ENCODE peak calls at places on chromosomes 7 and 10, in nine cellular contexts. One of them, this sample, is unnamed.

GRCh38 chr10:125076891-125077643 is 83.3 kb downstream of the CTBP2 start:
- DNase-seq in NB4: no peak
- DNase-seq in right lobe of liver: no peak
- DNase-seq in Panc1: no peak
- DNase-seq in brain microvascular endothelial cell: peak
- DNase-seq in left ventricle myocardium inferior: no peak
- DNase-seq in skeletal muscle cell: no peak
- DNase-seq in ovary: no peak
- DNase-seq in astrocyte of the spinal cord: peak
- DNase-seq in this sample: no peak

GRCh38 chr7:99452541-99452940 is 13.4 kb downstream of the ATP5MF start:
- DNase-seq in NB4: no peak
- DNase-seq in right lobe of liver: no peak
- DNase-seq in Panc1: no peak
- DNase-seq in brain microvascular endothelial cell: no peak
- DNase-seq in left ventricle myocardium inferior: no peak
- DNase-seq in skeletal muscle cell: no peak
- DNase-seq in ovary: no peak
- DNase-seq in astrocyte of the spinal cord: no peak
- DNase-seq in this sample: no peak

GRCh38 chr7:79091661-79092060 is 361.8 kb downstream of the MAGI2 start:
- DNase-seq in NB4: no peak
- DNase-seq in right lobe of liver: no peak
- DNase-seq in Panc1: no peak
- DNase-seq in brain microvascular endothelial cell: no peak
- DNase-seq in left ventricle myocardium inferior: no peak
- DNase-seq in skeletal muscle cell: no peak
- DNase-seq in ovary: no peak
- DNase-seq in astrocyte of the spinal cord: peak
- DNase-seq in this sample: no peak

GRCh38 chr7:81484266-81484665 is 285.6 kb downstream of the HGF start:
- DNase-seq in NB4: peak
- DNase-seq in right lobe of liver: no peak
- DNase-seq in Panc1: no peak
- DNase-seq in brain microvascular endothelial cell: peak
- DNase-seq in left ventricle myocardium inferior: peak
- DNase-seq in skeletal muscle cell: peak
- DNase-seq in ovary: peak
- DNase-seq in astrocyte of the spinal cord: peak
- DNase-seq in this sample: peak

GRCh38 chr7:148698397-148699023 is at the start of gene CUL1:
- DNase-seq in NB4: peak
- DNase-seq in right lobe of liver: peak
- DNase-seq in Panc1: no peak
- DNase-seq in brain microvascular endothelial cell: no peak
- DNase-seq in left ventricle myocardium inferior: peak
- DNase-seq in skeletal muscle cell: no peak
- DNase-seq in ovary: peak
- DNase-seq in astrocyte of the spinal cord: peak
- DNase-seq in this sample: peak

GRCh38 chr7:26685636-26686035 is 178.8 kb downstream of the SKAP2 start:
- DNase-seq in NB4: no peak
- DNase-seq in right lobe of liver: no peak
- DNase-seq in Panc1: no peak
- DNase-seq in brain microvascular endothelial cell: no peak
- DNase-seq in left ventricle myocardium inferior: no peak
- DNase-seq in skeletal muscle cell: no peak
- DNase-seq in ovary: no peak
- DNase-seq in astrocyte of the spinal cord: no peak
- DNase-seq in this sample: no peak

GRCh38 chr10:23073527-23073926 is 21.9 kb upstream of the MSRB2 start:
- DNase-seq in NB4: no peak
- DNase-seq in right lobe of liver: no peak
- DNase-seq in Panc1: no peak
- DNase-seq in brain microvascular endothelial cell: no peak
- DNase-seq in left ventricle myocardium inferior: no peak
- DNase-seq in skeletal muscle cell: no peak
- DNase-seq in ovary: no peak
- DNase-seq in astrocyte of the spinal cord: no peak
- DNase-seq in this sample: no peak

GRCh38 chr7:28360739-28361138 is 51.6 kb upstream of the CREB5 start:
- DNase-seq in NB4: no peak
- DNase-seq in right lobe of liver: no peak
- DNase-seq in Panc1: no peak
- DNase-seq in brain microvascular endothelial cell: no peak
- DNase-seq in left ventricle myocardium inferior: no peak
- DNase-seq in skeletal muscle cell: no peak
- DNase-seq in ovary: no peak
- DNase-seq in astrocyte of the spinal cord: no peak
- DNase-seq in this sample: no peak

GRCh38 chr10:97525086-97525485 is 26.4 kb downstream of the UBTD1 start:
- DNase-seq in NB4: no peak
- DNase-seq in right lobe of liver: no peak
- DNase-seq in Panc1: no peak
- DNase-seq in brain microvascular endothelial cell: no peak
- DNase-seq in left ventricle myocardium inferior: no peak
- DNase-seq in skeletal muscle cell: no peak
- DNase-seq in ovary: no peak
- DNase-seq in astrocyte of the spinal cord: no peak
- DNase-seq in this sample: no peak

GRCh38 chr7:30469303-30469702 is 9.3 kb downstream of the NOD1 start:
- DNase-seq in NB4: no peak
- DNase-seq in right lobe of liver: peak
- DNase-seq in Panc1: no peak
- DNase-seq in brain microvascular endothelial cell: peak
- DNase-seq in left ventricle myocardium inferior: peak
- DNase-seq in skeletal muscle cell: peak
- DNase-seq in ovary: peak
- DNase-seq in astrocyte of the spinal cord: peak
- DNase-seq in this sample: peak

GRCh38 chr10:104582604-104582951 is 58.5 kb upstream of the SORCS3 start:
- DNase-seq in NB4: no peak
- DNase-seq in right lobe of liver: no peak
- DNase-seq in Panc1: no peak
- DNase-seq in brain microvascular endothelial cell: no peak
- DNase-seq in left ventricle myocardium inferior: no peak
- DNase-seq in skeletal muscle cell: no peak
- DNase-seq in ovary: no peak
- DNase-seq in astrocyte of the spinal cord: peak
- DNase-seq in this sample: no peak

GRCh38 chr7:27102578-27103442 is at the start of gene HOXA2:
- DNase-seq in NB4: no peak
- DNase-seq in right lobe of liver: no peak
- DNase-seq in Panc1: no peak
- DNase-seq in brain microvascular endothelial cell: no peak
- DNase-seq in left ventricle myocardium inferior: no peak
- DNase-seq in skeletal muscle cell: no peak
- DNase-seq in ovary: no peak
- DNase-seq in astrocyte of the spinal cord: peak
- DNase-seq in this sample: no peak

GRCh38 chr7:96088579-96088978 is 233.3 kb downstream of the SLC25A13 start:
- DNase-seq in NB4: no peak
- DNase-seq in right lobe of liver: no peak
- DNase-seq in Panc1: no peak
- DNase-seq in brain microvascular endothelial cell: peak
- DNase-seq in left ventricle myocardium inferior: no peak
- DNase-seq in skeletal muscle cell: no peak
- DNase-seq in ovary: no peak
- DNase-seq in astrocyte of the spinal cord: peak
- DNase-seq in this sample: no peak

GRCh38 chr7:155090647-155091046 is 20.5 kb downstream of the HTR5A start:
- DNase-seq in NB4: peak
- DNase-seq in right lobe of liver: no peak
- DNase-seq in Panc1: no peak
- DNase-seq in brain microvascular endothelial cell: no peak
- DNase-seq in left ventricle myocardium inferior: no peak
- DNase-seq in skeletal muscle cell: no peak
- DNase-seq in ovary: no peak
- DNase-seq in astrocyte of the spinal cord: no peak
- DNase-seq in this sample: no peak

GRCh38 chr7:142334236-142334635 is 76.4 kb upstream of the PRSS58 start:
- DNase-seq in NB4: no peak
- DNase-seq in right lobe of liver: no peak
- DNase-seq in Panc1: no peak
- DNase-seq in brain microvascular endothelial cell: no peak
- DNase-seq in left ventricle myocardium inferior: no peak
- DNase-seq in skeletal muscle cell: no peak
- DNase-seq in ovary: no peak
- DNase-seq in astrocyte of the spinal cord: no peak
- DNase-seq in this sample: no peak

GRCh38 chr10:132488231-132488821 is 49.3 kb upstream of the INPP5A start:
- DNase-seq in NB4: no peak
- DNase-seq in right lobe of liver: no peak
- DNase-seq in Panc1: no peak
- DNase-seq in brain microvascular endothelial cell: no peak
- DNase-seq in left ventricle myocardium inferior: no peak
- DNase-seq in skeletal muscle cell: no peak
- DNase-seq in ovary: no peak
- DNase-seq in astrocyte of the spinal cord: no peak
- DNase-seq in this sample: no peak

GRCh38 chr10:70440296-70441160 is 953 bp downstream of the NODAL start:
- DNase-seq in NB4: no peak
- DNase-seq in right lobe of liver: no peak
- DNase-seq in Panc1: no peak
- DNase-seq in brain microvascular endothelial cell: no peak
- DNase-seq in left ventricle myocardium inferior: no peak
- DNase-seq in skeletal muscle cell: no peak
- DNase-seq in ovary: no peak
- DNase-seq in astrocyte of the spinal cord: no peak
- DNase-seq in this sample: no peak

DNA sequence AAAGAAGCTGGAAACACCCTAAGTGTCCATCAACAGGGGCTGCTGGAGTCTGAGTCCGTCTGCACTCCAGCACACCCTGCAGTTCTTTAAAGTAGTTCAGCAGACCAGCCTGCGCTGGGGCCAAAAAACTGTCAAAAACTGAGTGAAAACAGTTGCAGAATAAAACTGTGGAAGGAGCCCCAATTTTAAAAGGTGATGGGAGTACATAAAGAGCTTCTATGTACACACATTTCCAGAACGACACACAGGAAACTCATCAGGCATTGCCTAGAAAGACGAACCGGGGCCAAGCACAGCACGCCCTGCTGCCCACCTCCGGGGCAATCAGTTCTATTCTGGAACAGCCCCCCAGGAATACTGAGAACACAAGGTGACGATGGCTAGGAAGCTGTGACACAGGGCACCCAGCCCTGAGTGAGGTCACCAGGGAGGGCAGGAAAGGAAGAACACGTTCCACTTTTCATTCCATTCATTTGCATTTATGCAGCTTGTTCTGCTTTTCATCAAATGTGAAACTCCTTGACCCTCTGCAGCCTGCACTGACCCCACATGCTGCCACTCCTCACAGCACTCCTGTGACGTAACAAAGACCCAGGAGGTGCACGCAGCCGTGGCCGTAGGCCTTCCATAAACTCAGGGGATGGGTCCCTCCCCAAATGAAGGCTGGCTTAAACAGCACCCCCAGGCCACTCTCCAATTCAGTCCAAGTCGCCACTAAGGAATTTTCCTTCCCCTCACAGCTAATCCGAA is 29.0 kb downstream of the MAD1L1 start:
- DNase-seq in NB4: peak
- DNase-seq in right lobe of liver: no peak
- DNase-seq in Panc1: no peak
- DNase-seq in brain microvascular endothelial cell: no peak
- DNase-seq in left ventricle myocardium inferior: no peak
- DNase-seq in skeletal muscle cell: no peak
- DNase-seq in ovary: peak
- DNase-seq in astrocyte of the spinal cord: no peak
- DNase-seq in this sample: no peak
- H3K4me3 ChIP-seq in NB4: no peak
- H3K4me3 ChIP-seq in right lobe of liver: no peak
- H3K4me3 ChIP-seq in Panc1: no peak
- H3K4me3 ChIP-seq in brain microvascular endothelial cell: no peak
- H3K4me3 ChIP-seq in left ventricle myocardium inferior: no peak
- H3K4me3 ChIP-seq in skeletal muscle cell: no peak
- H3K4me3 ChIP-seq in ovary: no peak
- H3K4me3 ChIP-seq in astrocyte of the spinal cord: no peak
- H3K4me3 ChIP-seq in this sample: no peak

GRCh38 chr7:129417073-129417472 is 17.2 kb upstream of the STRIP2 start:
- DNase-seq in NB4: no peak
- DNase-seq in right lobe of liver: no peak
- DNase-seq in Panc1: no peak
- DNase-seq in brain microvascular endothelial cell: no peak
- DNase-seq in left ventricle myocardium inferior: no peak
- DNase-seq in skeletal muscle cell: no peak
- DNase-seq in ovary: no peak
- DNase-seq in astrocyte of the spinal cord: no peak
- DNase-seq in this sample: no peak
- H3K4me3 ChIP-seq in NB4: no peak
- H3K4me3 ChIP-seq in right lobe of liver: no peak
- H3K4me3 ChIP-seq in Panc1: no peak
- H3K4me3 ChIP-seq in brain microvascular endothelial cell: no peak
- H3K4me3 ChIP-seq in left ventricle myocardium inferior: no peak
- H3K4me3 ChIP-seq in skeletal muscle cell: no peak
- H3K4me3 ChIP-seq in ovary: no peak
- H3K4me3 ChIP-seq in astrocyte of the spinal cord: no peak
- H3K4me3 ChIP-seq in this sample: no peak

DNA sequence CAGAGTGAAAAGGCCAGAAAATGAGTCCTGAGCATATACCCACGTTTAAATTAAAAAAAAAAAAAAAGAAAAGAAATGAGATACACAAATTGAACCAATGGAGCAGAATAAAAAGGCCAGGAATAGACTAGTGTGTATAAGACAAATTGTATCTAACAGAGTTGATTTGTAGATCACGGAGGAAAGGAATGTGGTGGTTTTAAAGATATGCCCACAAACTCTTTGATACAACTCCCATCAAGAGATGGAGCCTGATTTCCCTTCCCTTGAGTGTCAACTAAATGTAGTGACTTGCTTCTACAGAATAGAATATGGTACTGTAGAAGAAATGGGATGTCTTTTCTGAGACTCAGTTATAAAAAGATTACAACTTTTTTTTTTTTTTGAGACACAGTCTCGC is 10.4 kb downstream of the SYPL1 start:
- DNase-seq in NB4: no peak
- DNase-seq in right lobe of liver: no peak
- DNase-seq in Panc1: no peak
- DNase-seq in brain microvascular endothelial cell: no peak
- DNase-seq in left ventricle myocardium inferior: no peak
- DNase-seq in skeletal muscle cell: no peak
- DNase-seq in ovary: no peak
- DNase-seq in astrocyte of the spinal cord: peak
- DNase-seq in this sample: no peak
- H3K4me3 ChIP-seq in NB4: no peak
- H3K4me3 ChIP-seq in right lobe of liver: no peak
- H3K4me3 ChIP-seq in Panc1: no peak
- H3K4me3 ChIP-seq in brain microvascular endothelial cell: no peak
- H3K4me3 ChIP-seq in left ventricle myocardium inferior: no peak
- H3K4me3 ChIP-seq in skeletal muscle cell: no peak
- H3K4me3 ChIP-seq in ovary: no peak
- H3K4me3 ChIP-seq in astrocyte of the spinal cord: no peak
- H3K4me3 ChIP-seq in this sample: no peak

DNA sequence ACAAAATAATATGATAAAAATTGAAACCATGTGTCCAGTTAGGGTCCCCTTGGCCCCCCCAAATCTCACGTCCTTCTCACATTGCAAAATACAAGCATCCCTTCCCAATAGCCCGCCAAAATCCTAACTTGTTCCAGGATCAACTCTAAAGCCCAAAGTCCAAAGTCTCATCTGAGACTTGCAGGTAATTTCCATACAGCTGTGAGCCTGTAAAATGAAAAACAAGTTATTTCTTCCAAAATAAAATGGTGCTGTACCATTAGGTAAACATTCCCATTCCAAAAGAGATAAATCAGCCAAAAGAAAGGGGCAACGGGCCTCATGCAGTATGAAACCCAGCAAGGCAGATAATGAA is 51.0 kb upstream of the COBL start:
- DNase-seq in NB4: no peak
- DNase-seq in right lobe of liver: no peak
- DNase-seq in Panc1: no peak
- DNase-seq in brain microvascular endothelial cell: no peak
- DNase-seq in left ventricle myocardium inferior: no peak
- DNase-seq in skeletal muscle cell: no peak
- DNase-seq in ovary: no peak
- DNase-seq in astrocyte of the spinal cord: no peak
- DNase-seq in this sample: no peak
- H3K4me3 ChIP-seq in NB4: no peak
- H3K4me3 ChIP-seq in right lobe of liver: no peak
- H3K4me3 ChIP-seq in Panc1: no peak
- H3K4me3 ChIP-seq in brain microvascular endothelial cell: no peak
- H3K4me3 ChIP-seq in left ventricle myocardium inferior: no peak
- H3K4me3 ChIP-seq in skeletal muscle cell: no peak
- H3K4me3 ChIP-seq in ovary: no peak
- H3K4me3 ChIP-seq in astrocyte of the spinal cord: no peak
- H3K4me3 ChIP-seq in this sample: no peak